ENCODE peak calls at places on chromosomes 7 and 10, in seven cellular contexts. R is fibroblast of pulmonary artery, D is fibroblast of mammary gland, B is endothelial cell, P is A549, J is kidney epithelial cell, T is transverse colon. Z is an unnamed sample.

GRCh38 chr7:89798599-89798996 is 355.7 kb upstream of the STEAP1 start:
- DNase-seq in T (no peak), R (no peak), B (no peak), D (no peak), P (no peak), J (no peak), Z (no peak)

GRCh38 chr10:73907841-73908517 is 3.0 kb upstream of the PLAU start:
- DNase-seq in R (peak; percentile 57), T (peak; percentile 22), J (no peak), B (no peak), P (no peak), D (peak; percentile 91), Z (no peak)

GRCh38 chr7:20991544-20991943 is 204.9 kb upstream of the SP8 start:
- DNase-seq in T (no peak), D (no peak), R (no peak), B (no peak), J (no peak), P (no peak), Z (no peak)

GRCh38 chr10:929965-930364 is 1.5 kb downstream of the LARP4B start:
- DNase-seq in D (no peak), R (no peak), T (no peak), J (no peak), P (no peak), B (no peak), Z (no peak)

GRCh38 chr7:45588466-45588865 is 14.3 kb downstream of the ADCY1 start:
- DNase-seq in J (no peak), P (no peak), T (no peak), D (no peak), B (no peak), R (no peak), Z (no peak)

GRCh38 chr10:124624456-124624855 is 119.7 kb downstream of the FAM53B start:
- DNase-seq in T (no peak), P (no peak), B (no peak), D (no peak), J (no peak), R (no peak), Z (no peak)

GRCh38 chr7:78232806-78233205 is 434.2 kb downstream of the PHTF2 start:
- DNase-seq in B (no peak), D (peak; percentile 27), J (no peak), R (no peak), P (no peak), T (no peak), Z (no peak)

GRCh38 chr10:120069700-120070099 is 177.2 kb downstream of the SEC23IP start:
- DNase-seq in R (no peak), P (no peak), J (no peak), D (no peak), B (no peak), T (no peak), Z (no peak)

GRCh38 chr10:73865459-73866442 is 8.6 kb downstream of the CAMK2G start:
- DNase-seq in R (no peak), D (no peak), P (no peak), B (peak; percentile 40), J (no peak), T (peak; percentile 61), Z (no peak)

GRCh38 chr10:106424981-106425380 is 739.5 kb downstream of the SORCS1 start:
- DNase-seq in D (peak; percentile 68), P (no peak), T (no peak), B (no peak), J (no peak), R (peak; percentile 51), Z (no peak)

GRCh38 chr7:131765575-131765974 is 209.1 kb upstream of the PODXL start:
- DNase-seq in B (no peak), T (no peak), J (no peak), R (no peak), P (no peak), D (no peak), Z (no peak)

GRCh38 chr10:87863102-87863943 is at the start of the genes KLLN and PTEN:
- DNase-seq in J (no peak), T (peak; percentile 92), R (peak; percentile 95), D (peak; percentile 89), B (peak; percentile 87), P (peak; percentile 83), Z (peak; percentile 69)

DNA sequence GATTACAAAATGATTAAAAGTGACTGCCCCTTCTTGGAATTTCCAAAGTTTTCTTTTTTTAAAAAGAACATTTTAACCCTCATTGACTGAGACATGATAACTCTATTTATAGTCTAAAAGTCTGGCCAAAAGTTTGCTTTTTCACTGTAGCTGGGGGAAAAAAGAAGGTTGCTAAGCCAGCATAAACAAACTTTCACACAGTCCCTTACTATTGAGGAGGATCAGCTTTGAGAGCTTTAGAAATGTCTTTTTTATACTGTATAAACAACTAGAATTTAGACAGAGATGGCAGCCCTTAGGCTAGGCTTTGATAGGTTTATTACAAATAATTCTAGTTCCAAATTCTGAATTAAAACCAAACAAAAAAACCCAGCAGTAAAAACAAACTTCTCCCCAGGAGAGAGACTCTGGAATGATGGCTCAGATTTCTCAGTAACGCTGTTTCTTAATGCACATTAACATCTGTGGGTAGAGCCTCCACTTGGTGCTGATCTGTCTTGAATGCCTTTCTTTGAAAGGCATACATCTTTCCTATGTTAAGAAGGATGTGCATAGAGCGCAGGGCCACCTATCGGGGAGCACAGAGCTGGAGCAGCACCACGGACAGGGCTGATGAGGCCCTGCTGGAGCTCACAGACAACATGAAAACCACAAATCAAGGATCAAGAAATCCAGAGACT is 100.9 kb upstream of the PDLIM1 start:
- DNase-seq in B (no peak), R (peak; percentile 63), J (no peak), D (peak; percentile 39), P (peak; percentile 8), T (no peak), Z (no peak)
- TF ChIP-seq CTCF in B (no peak), R (peak; percentile 38), J (peak; percentile 23), D (peak; percentile 15), P (no peak), T (no peak), Z (no peak)

GRCh38 chr7:42237162-42237821 is at the start of gene GLI3:
- DNase-seq in B (peak; percentile 82), D (peak; percentile 93), J (peak; percentile 56), P (peak; percentile 60), T (peak; percentile 70), R (peak; percentile 95), Z (no peak)
- TF ChIP-seq CTCF in B (no peak), D (peak; percentile 14), J (peak; percentile 39), P (no peak), T (peak; percentile 21), R (peak; percentile 25), Z (no peak)

GRCh38 chr7:151175793-151176311 is 8.4 kb upstream of the GBX1 start:
- DNase-seq in T (no peak), R (no peak), D (no peak), J (no peak), B (no peak), P (no peak), Z (no peak)
- TF ChIP-seq CTCF in T (no peak), R (no peak), D (no peak), J (no peak), B (no peak), P (no peak), Z (no peak)

GRCh38 chr7:102304668-102305067 is 18.0 kb downstream of the SH2B2 start:
- DNase-seq in J (no peak), T (no peak), B (peak; percentile 40), P (no peak), R (no peak), D (no peak), Z (no peak)

GRCh38 chr7:102303669-102304422 is 17.2 kb downstream of the SH2B2 start:
- DNase-seq in T (no peak), D (no peak), P (no peak), B (no peak), R (no peak), J (no peak), Z (no peak)

GRCh38 chr7:102302025-102302424 is 15.4 kb downstream of the SH2B2 start:
- DNase-seq in P (no peak), R (no peak), D (no peak), T (no peak), B (no peak), J (no peak), Z (no peak)

GRCh38 chr7:102297487-102298218 is 11.0 kb downstream of the SH2B2 start:
- DNase-seq in P (no peak), B (no peak), R (no peak), T (no peak), J (no peak), D (no peak), Z (no peak)

GRCh38 chr7:102300643-102301211 is 14.1 kb downstream of the SH2B2 start:
- DNase-seq in T (no peak), R (no peak), B (peak; percentile 82), P (no peak), D (no peak), J (no peak), Z (no peak)
- TF ChIP-seq CTCF in T (no peak), R (no peak), B (peak; percentile 83), P (no peak), D (no peak), J (no peak), Z (no peak)

GRCh38 chr10:86682675-86683074 is 14.4 kb downstream of the LDB3 start:
- DNase-seq in P (no peak), D (no peak), B (no peak), J (no peak), T (no peak), R (no peak), Z (no peak)

GRCh38 chr10:86681722-86682386 is 13.5 kb downstream of the LDB3 start:
- DNase-seq in D (no peak), P (no peak), R (no peak), J (no peak), B (no peak), T (no peak), Z (no peak)

GRCh38 chr10:86685893-86686632 is 17.8 kb downstream of the LDB3 start:
- DNase-seq in D (no peak), J (no peak), B (no peak), P (no peak), R (no peak), T (no peak), Z (no peak)

GRCh38 chr10:86685416-86685815 is 17.1 kb downstream of the LDB3 start:
- DNase-seq in D (no peak), B (no peak), R (no peak), T (no peak), P (no peak), J (no peak), Z (no peak)

DNA sequence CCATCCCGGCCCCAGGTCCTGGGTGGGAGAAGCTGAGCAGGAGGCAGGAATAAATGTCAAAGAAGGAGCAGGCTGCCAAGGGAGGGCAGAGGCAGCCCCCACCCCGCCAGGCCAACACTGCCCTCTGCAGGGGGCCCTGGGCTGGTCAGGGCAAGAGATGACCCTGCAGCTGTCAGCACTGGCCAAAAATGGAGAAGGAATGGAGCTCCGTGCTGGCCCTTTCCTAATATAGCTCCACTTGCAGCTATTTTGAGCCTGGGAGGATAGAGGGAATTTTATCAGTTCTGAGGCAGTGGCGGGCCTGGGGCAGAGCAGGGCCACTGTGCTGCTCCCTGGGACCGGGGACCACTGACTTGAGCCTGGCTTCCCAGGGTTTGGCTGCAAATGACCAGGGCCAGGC is 16.0 kb downstream of the LDB3 start:
- DNase-seq in R (peak; percentile 23), P (no peak), T (peak; percentile 29), B (peak; percentile 68), J (no peak), D (no peak), Z (no peak)
- TF ChIP-seq CTCF in R (peak; percentile 35), P (peak; percentile 34), T (peak; percentile 18), B (peak; percentile 46), J (peak; percentile 42), D (no peak), Z (peak; percentile 49)